ENCODE peak calls at places on chromosomes 11 and 22, in nine cellular contexts. Y is GM23338, G is H1, L is lower leg skin, F is AG09319, W is fibroblast of lung, T is RWPE1, B is fibroblast of pulmonary artery, Q is esophagus squamous epithelium. H is an unnamed sample.

GRCh38 chr11:64971421-64972233 is at the start of gene MAJIN:
- DNase-seq in Q (no peak), Y (peak), L (peak), F (no peak), W (peak), B (peak), T (peak), G (peak), H (no peak)

GRCh38 chr11:112300094-112300786 is 39.6 kb upstream of the PLET1 start:
- DNase-seq in G (no peak), W (no peak), L (no peak), F (no peak), B (no peak), T (no peak), Y (peak), Q (no peak), H (no peak)

GRCh38 chr22:46006379-46007002 is 29.5 kb upstream of the WNT7B start:
- DNase-seq in F (peak), W (peak), G (peak), Q (peak), Y (peak), B (peak), T (peak), L (peak), H (peak)

GRCh38 chr11:63274776-63275175 is 31.4 kb upstream of the SLC22A25 start:
- DNase-seq in Q (no peak), W (no peak), T (no peak), F (no peak), B (no peak), Y (peak), L (no peak), G (no peak), H (no peak)

GRCh38 chr11:18769802-18770456 is 21.7 kb downstream of the PTPN5 start:
- DNase-seq in T (no peak), B (no peak), F (no peak), W (no peak), Y (peak), L (no peak), Q (no peak), G (no peak), H (no peak)

GRCh38 chr22:21030621-21031544 is 1.5 kb downstream of the SLC7A4 start:
- DNase-seq in F (no peak), Q (no peak), W (no peak), G (no peak), Y (no peak), B (no peak), T (no peak), L (no peak), H (no peak)

GRCh38 chr22:25966448-25966913 is 202.8 kb upstream of the SEZ6L start:
- DNase-seq in Y (no peak), W (no peak), Q (no peak), B (no peak), G (no peak), L (no peak), T (no peak), F (no peak), H (no peak)

GRCh38 chr11:125773516-125773915 is 5.1 kb downstream of the PATE2 start:
- DNase-seq in B (peak), T (no peak), L (no peak), F (no peak), G (no peak), Q (no peak), W (no peak), Y (no peak), H (no peak)

GRCh38 chr22:49380828-49381114 is 446.9 kb downstream of the BRD1 start:
- DNase-seq in L (no peak), B (no peak), G (no peak), Q (no peak), W (no peak), Y (no peak), F (no peak), T (no peak), H (no peak)

GRCh38 chr22:18971321-18971751 is 35.2 kb upstream of the PRODH start:
- DNase-seq in T (no peak), Q (no peak), B (no peak), W (no peak), G (no peak), Y (no peak), L (no peak), F (no peak), H (no peak)

GRCh38 chr11:6556139-6556949 is 47.1 kb downstream of the RRP8 start:
- DNase-seq in B (no peak), Q (no peak), Y (no peak), G (no peak), F (no peak), L (no peak), T (no peak), W (no peak), H (no peak)

GRCh38 chr11:33500865-33501479 is 199.7 kb downstream of the C11orf91 start:
- DNase-seq in G (no peak), B (peak), L (no peak), T (peak), W (peak), Y (peak), Q (no peak), F (peak), H (no peak)

GRCh38 chr22:27650572-27650971 is 151.0 kb downstream of the MN1 start:
- DNase-seq in G (no peak), L (no peak), F (no peak), B (no peak), T (no peak), W (no peak), Y (no peak), Q (no peak), H (no peak)

GRCh38 chr11:113957016-113957415 is 17.9 kb upstream of the HTR3A start:
- DNase-seq in W (no peak), T (no peak), B (no peak), Y (no peak), F (no peak), L (no peak), G (no peak), Q (no peak), H (no peak)

GRCh38 chr11:70005107-70005818 is 72.9 kb upstream of the ANO1 start:
- DNase-seq in Y (no peak), T (no peak), G (no peak), W (peak), L (no peak), Q (no peak), F (peak), B (peak), H (peak)

GRCh38 chr11:12695878-12696277 is 21.7 kb downstream of the TEAD1 start:
- DNase-seq in Y (no peak), Q (no peak), L (no peak), G (no peak), B (no peak), T (no peak), W (no peak), F (no peak), H (no peak)

GRCh38 chr11:47264119-47264915 is 5.6 kb upstream of the MADD start:
- DNase-seq in L (no peak), W (no peak), G (no peak), B (peak), T (no peak), Q (no peak), F (no peak), Y (no peak), H (no peak)

GRCh38 chr11:44684886-44685285 is 41.9 kb upstream of the TSPAN18 start:
- DNase-seq in Y (no peak), B (no peak), F (no peak), Q (no peak), W (no peak), L (no peak), T (no peak), G (no peak), H (no peak)

GRCh38 chr22:43263645-43264514 is 76.9 kb upstream of the TTLL12 start:
- DNase-seq in Y (no peak), L (peak), T (peak), F (no peak), Q (no peak), B (peak), G (no peak), W (peak), H (no peak)

GRCh38 chr22:20003304-20003703 is 13.3 kb downstream of the ARVCF start:
- DNase-seq in W (no peak), B (no peak), Q (no peak), G (no peak), L (no peak), Y (no peak), F (no peak), T (no peak), H (no peak)

GRCh38 chr11:102430158-102430836 is 22.3 kb downstream of the TMEM123 start:
- DNase-seq in W (peak), L (no peak), T (no peak), B (no peak), Q (no peak), Y (no peak), G (no peak), F (no peak), H (no peak)

GRCh38 chr11:75214411-75214821 is 26.2 kb upstream of the TPBGL start:
- DNase-seq in F (peak), Y (peak), B (peak), L (peak), Q (no peak), T (peak), W (peak), G (peak), H (no peak)

GRCh38 chr11:70464509-70465361 is 66.4 kb downstream of the CTTN start:
- DNase-seq in T (no peak), F (no peak), B (no peak), G (no peak), L (no peak), Q (no peak), W (no peak), Y (no peak), H (no peak)

GRCh38 chr11:46485852-46486443 is 94.4 kb upstream of the CHRM4 start:
- DNase-seq in F (no peak), T (no peak), W (no peak), L (no peak), Y (no peak), Q (no peak), G (no peak), B (no peak), H (no peak)

GRCh38 chr11:68545796-68546195 is 85.2 kb downstream of the PPP6R3 start:
- DNase-seq in T (peak), Q (no peak), Y (no peak), G (no peak), F (no peak), B (no peak), W (no peak), L (no peak), H (no peak)

GRCh38 chr11:122505304-122506006 is 150.1 kb upstream of the UBASH3B start:
- DNase-seq in T (peak), W (peak), B (peak), L (peak), Q (peak), Y (peak), F (peak), G (peak), H (peak)

GRCh38 chr11:102530558-102530957 is at the start of gene MMP7:
- DNase-seq in Y (no peak), T (peak), Q (no peak), B (peak), W (peak), G (no peak), L (no peak), F (no peak), H (peak)

GRCh38 chr11:62147545-62147944 is 23.7 kb downstream of the INCENP start:
- DNase-seq in W (no peak), G (no peak), F (no peak), L (no peak), B (no peak), T (no peak), Q (no peak), Y (no peak), H (no peak)

GRCh38 chr22:35971418-35972119 is 57.1 kb downstream of the RBFOX2 start:
- DNase-seq in L (peak), W (peak), G (no peak), T (no peak), Y (no peak), Q (no peak), F (peak), B (peak), H (peak)

GRCh38 chr11:72263363-72263762 is 19.4 kb upstream of the PHOX2A start:
- DNase-seq in Q (no peak), W (peak), G (no peak), B (peak), Y (no peak), F (no peak), L (no peak), T (no peak), H (no peak)

GRCh38 chr11:120303004-120303637 is 22.0 kb upstream of the TLCD5 start:
- DNase-seq in W (peak), G (peak), L (peak), B (peak), Q (no peak), F (peak), Y (peak), T (peak), H (no peak)

DNA sequence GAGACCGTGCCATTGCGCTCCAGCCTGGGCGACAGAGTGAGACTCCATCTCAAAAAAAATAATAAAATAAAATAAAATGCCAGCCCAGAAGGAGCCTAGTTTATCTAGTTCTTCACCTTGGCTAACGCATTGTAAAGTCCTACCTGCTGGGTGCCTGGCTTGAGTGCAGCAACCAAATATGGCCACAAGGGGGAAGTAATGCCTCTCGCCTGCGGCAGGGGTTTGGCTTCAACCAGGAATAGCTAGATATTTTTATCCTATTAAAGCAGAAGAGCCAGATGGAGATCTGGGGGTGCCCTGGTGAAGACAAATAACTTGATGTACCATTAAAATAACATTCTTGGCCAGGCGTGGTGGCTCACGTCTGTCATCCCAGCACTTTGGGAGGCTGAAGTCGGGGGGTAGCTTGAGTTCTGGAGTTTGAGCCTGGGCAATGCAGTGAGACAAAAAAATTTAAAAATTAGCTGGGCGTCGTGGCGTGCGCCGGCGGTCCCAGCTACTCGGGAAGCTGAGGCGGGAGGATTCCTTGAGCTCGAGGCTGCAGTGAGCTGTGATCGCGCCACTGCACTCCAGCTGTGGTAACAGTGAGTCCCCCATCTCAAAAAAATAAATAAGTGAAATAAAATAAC is 20.6 kb upstream of the PLEKHB1 start:
- DNase-seq in Y (peak), G (peak), T (peak), Q (no peak), B (peak), L (peak), F (peak), W (peak), H (no peak)
- TF ChIP-seq CTCF in Y (peak), G (peak), T (peak), Q (peak), B (peak), L (no peak), F (peak), W (peak), H (peak)

GRCh38 chr22:22554324-22555284 is 4.5 kb downstream of the PRAME start:
- DNase-seq in B (peak), Q (no peak), Y (no peak), W (no peak), F (no peak), T (no peak), L (no peak), G (no peak), H (no peak)

GRCh38 chr22:22553735-22554134 is 5.3 kb downstream of the PRAME start:
- DNase-seq in Y (no peak), W (no peak), T (no peak), F (no peak), L (no peak), G (no peak), Q (no peak), B (no peak), H (no peak)

GRCh38 chr22:22550789-22551434 is 8.2 kb downstream of the PRAME start:
- DNase-seq in G (no peak), T (no peak), Q (no peak), W (no peak), Y (no peak), F (no peak), L (no peak), B (no peak), H (no peak)

GRCh38 chr22:22553141-22553540 is 5.9 kb downstream of the PRAME start:
- DNase-seq in G (no peak), F (no peak), T (no peak), L (no peak), Y (no peak), W (no peak), B (no peak), Q (no peak), H (no peak)

GRCh38 chr22:22552630-22553029 is 6.4 kb downstream of the PRAME start:
- DNase-seq in Q (no peak), Y (peak), L (no peak), G (no peak), W (no peak), T (no peak), B (peak), F (no peak), H (no peak)
- TF ChIP-seq CTCF in Q (no peak), Y (peak), L (no peak), G (peak), W (no peak), T (no peak), B (no peak), F (no peak), H (no peak)

DNA sequence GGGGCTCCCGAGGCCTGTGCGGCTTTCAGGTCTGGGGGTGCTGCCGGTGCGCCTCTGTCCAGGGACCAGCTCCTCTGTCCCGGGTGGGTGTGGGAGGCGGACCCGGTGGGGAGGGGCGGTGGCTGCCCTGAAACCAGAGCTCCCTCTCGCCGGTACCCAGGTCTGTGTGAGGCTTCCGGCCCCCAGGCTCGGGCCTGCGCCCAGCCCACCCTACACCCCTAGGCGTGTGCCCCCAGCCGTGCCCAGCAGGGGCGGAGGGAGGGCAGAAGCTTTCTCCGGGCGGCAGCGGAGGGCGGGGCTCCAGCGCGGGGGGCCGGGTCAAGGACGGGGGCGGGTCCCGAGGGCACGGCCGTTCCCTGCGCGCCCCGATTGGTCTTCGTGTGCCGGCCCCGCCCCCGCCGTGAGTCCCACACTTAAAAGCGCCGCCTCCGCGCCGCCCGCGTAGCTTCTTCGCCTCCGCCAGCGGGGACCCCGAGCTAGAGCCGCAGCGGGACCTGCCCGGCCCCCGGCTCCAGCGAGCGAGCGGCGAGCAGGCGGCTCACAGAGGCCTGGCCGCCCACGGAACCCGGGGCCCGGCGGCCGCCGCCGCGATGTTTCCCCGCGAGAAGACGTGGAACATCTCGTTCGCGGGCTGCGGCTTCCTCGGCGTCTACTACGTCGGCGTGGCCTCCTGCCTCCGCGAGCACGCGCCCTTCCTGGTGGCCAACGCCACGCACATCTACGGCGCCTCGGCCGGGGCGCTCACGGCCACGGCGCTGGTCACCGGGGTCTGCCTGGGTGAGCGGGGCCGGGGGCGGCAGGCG is 616 bp downstream of the PNPLA2 start:
- DNase-seq in T (peak), L (peak), Q (peak), Y (peak), G (peak), W (peak), B (peak), F (peak), H (no peak)
- TF ChIP-seq CTCF in T (no peak), L (no peak), Q (no peak), Y (no peak), G (no peak), W (no peak), B (no peak), F (no peak), H (peak)

GRCh38 chr11:86244522-86245368 is at the start of gene EED:
- DNase-seq in L (peak), B (peak), F (peak), Q (peak), T (peak), G (peak), W (peak), Y (peak), H (peak)
- TF ChIP-seq CTCF in L (no peak), B (no peak), F (no peak), Q (no peak), T (no peak), G (no peak), W (no peak), Y (no peak), H (no peak)

GRCh38 chr22:39518996-39519680 is 1.2 kb upstream of the ATF4 start:
- DNase-seq in F (no peak), L (no peak), B (peak), G (no peak), W (peak), Q (no peak), Y (no peak), T (peak), H (no peak)

GRCh38 chr22:39518124-39518786 is 2.1 kb upstream of the ATF4 start:
- DNase-seq in G (no peak), B (peak), Q (no peak), Y (no peak), W (no peak), T (no peak), F (no peak), L (no peak), H (no peak)

GRCh38 chr22:39520874-39521857 is 804 bp downstream of the ATF4 start:
- DNase-seq in L (peak), W (peak), G (peak), Q (no peak), Y (peak), B (peak), F (peak), T (peak), H (no peak)

GRCh38 chr22:39520054-39520873 is at the start of gene ATF4:
- DNase-seq in B (peak), F (peak), Y (peak), Q (peak), L (peak), T (peak), W (peak), G (peak), H (peak)

DNA sequence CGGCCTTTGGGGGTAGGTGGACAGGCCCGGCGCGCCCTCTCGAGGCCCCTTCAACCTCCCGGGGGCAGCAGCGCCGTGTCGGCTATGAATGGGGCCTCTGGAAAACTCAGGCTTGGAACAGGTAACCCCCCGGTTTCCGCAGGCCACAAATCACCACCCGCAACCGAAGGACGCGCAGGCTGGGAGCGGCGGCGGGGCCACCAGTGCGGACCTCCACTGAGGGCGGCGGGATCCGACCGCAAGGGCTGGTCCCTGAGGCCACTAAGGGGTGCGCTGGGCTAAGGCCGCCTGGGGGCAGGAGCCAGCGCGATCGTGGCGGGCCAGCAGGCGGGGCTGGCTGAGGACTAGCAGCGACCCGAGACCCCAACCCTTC is 695 bp upstream of the ATF4 start:
- DNase-seq in B (no peak), Q (no peak), L (no peak), T (peak), W (peak), F (no peak), Y (peak), G (no peak), H (no peak)
- TF ChIP-seq CTCF in B (peak), Q (no peak), L (no peak), T (peak), W (peak), F (peak), Y (peak), G (peak), H (peak)

DNA sequence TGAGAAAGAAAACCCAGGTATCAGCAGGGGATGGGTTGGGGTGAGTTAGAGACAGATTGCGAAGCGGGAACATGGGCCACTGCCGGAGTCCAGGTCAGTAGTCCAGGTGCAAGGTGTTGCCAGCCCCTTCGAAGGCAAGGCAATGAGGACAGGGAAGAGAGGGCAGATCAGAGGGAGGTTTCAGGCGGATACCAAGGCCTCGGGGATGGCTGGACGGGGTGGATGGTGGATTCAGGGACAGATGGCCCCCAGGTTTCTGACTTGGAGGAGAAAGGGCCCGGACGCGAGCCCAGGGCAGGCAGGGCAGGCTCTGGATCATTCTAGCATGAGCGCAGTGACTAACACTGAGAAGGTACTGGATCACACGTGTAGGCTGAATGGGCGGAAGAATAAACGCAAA is 25.4 kb upstream of the IGSF9B start:
- DNase-seq in G (no peak), L (no peak), Q (no peak), F (no peak), B (no peak), T (no peak), Y (no peak), W (no peak), H (no peak)
- TF ChIP-seq CTCF in G (no peak), L (no peak), Q (no peak), F (no peak), B (no peak), T (no peak), Y (no peak), W (no peak), H (no peak)

H was measured in AG04449.